ENCODE peak calls at places on chromosome 4, in four cellular contexts. One of them, this sample, is unnamed.
A peak's percentile ranks its signal among the peaks of the same experiment; 100 is the strongest.

GRCh38 chr4:106763044-106763443 is 273.1 kb downstream of the DKK2 start:
- DNase-seq in HFF-Myc: peak; percentile 36
- DNase-seq in psoas muscle: no peak
- DNase-seq in kidney epithelial cell: no peak
- DNase-seq in this sample: no peak

GRCh38 chr4:19030536-19030935 is 1009.0 kb upstream of the LCORL start:
- DNase-seq in kidney epithelial cell: no peak
- DNase-seq in HFF-Myc: no peak
- DNase-seq in psoas muscle: no peak
- DNase-seq in this sample: no peak

GRCh38 chr4:24666816-24667477 is 82.6 kb upstream of the DHX15 start:
- DNase-seq in HFF-Myc: no peak
- DNase-seq in kidney epithelial cell: no peak
- DNase-seq in psoas muscle: no peak
- DNase-seq in this sample: no peak

GRCh38 chr4:77821775-77822174 is 2.6 kb upstream of the CNOT6L start:
- DNase-seq in kidney epithelial cell: no peak
- DNase-seq in HFF-Myc: no peak
- DNase-seq in psoas muscle: no peak
- DNase-seq in this sample: no peak

GRCh38 chr4:11623726-11624037 is 195.0 kb upstream of the HS3ST1 start:
- DNase-seq in HFF-Myc: no peak
- DNase-seq in kidney epithelial cell: no peak
- DNase-seq in psoas muscle: no peak
- DNase-seq in this sample: no peak

GRCh38 chr4:42396361-42397255 is 680 bp upstream of the SHISA3 start:
- DNase-seq in HFF-Myc: no peak
- DNase-seq in psoas muscle: no peak
- DNase-seq in kidney epithelial cell: no peak
- DNase-seq in this sample: no peak

GRCh38 chr4:32847466-32847865 is 2127.3 kb downstream of the PCDH7 start:
- DNase-seq in psoas muscle: no peak
- DNase-seq in kidney epithelial cell: no peak
- DNase-seq in HFF-Myc: no peak
- DNase-seq in this sample: no peak

GRCh38 chr4:1036095-1036494 is 24.7 kb downstream of the FGFRL1 start:
- DNase-seq in psoas muscle: no peak
- DNase-seq in HFF-Myc: no peak
- DNase-seq in kidney epithelial cell: no peak
- DNase-seq in this sample: no peak

GRCh38 chr4:78956979-78957378 is 17.7 kb upstream of the PAQR3 start:
- DNase-seq in kidney epithelial cell: no peak
- DNase-seq in HFF-Myc: no peak
- DNase-seq in psoas muscle: no peak
- DNase-seq in this sample: no peak

GRCh38 chr4:80201326-80202151 is 4.2 kb downstream of the PRDM8 start:
- DNase-seq in kidney epithelial cell: no peak
- DNase-seq in psoas muscle: peak; percentile 39
- DNase-seq in HFF-Myc: peak; percentile 67
- DNase-seq in this sample: no peak

GRCh38 chr4:8847764-8848163 is 23.9 kb downstream of the HMX1 start:
- DNase-seq in psoas muscle: no peak
- DNase-seq in kidney epithelial cell: no peak
- DNase-seq in HFF-Myc: no peak
- DNase-seq in this sample: no peak

GRCh38 chr4:69156913-69157312 is 57.6 kb downstream of the UGT2B11 start:
- DNase-seq in HFF-Myc: no peak
- DNase-seq in kidney epithelial cell: no peak
- DNase-seq in psoas muscle: no peak
- DNase-seq in this sample: no peak
- TF ChIP-seq CTCF in HFF-Myc: peak; percentile 33
- TF ChIP-seq CTCF in kidney epithelial cell: peak; percentile 33
- TF ChIP-seq CTCF in psoas muscle: no peak
- TF ChIP-seq CTCF in this sample: peak; percentile 56

DNA sequence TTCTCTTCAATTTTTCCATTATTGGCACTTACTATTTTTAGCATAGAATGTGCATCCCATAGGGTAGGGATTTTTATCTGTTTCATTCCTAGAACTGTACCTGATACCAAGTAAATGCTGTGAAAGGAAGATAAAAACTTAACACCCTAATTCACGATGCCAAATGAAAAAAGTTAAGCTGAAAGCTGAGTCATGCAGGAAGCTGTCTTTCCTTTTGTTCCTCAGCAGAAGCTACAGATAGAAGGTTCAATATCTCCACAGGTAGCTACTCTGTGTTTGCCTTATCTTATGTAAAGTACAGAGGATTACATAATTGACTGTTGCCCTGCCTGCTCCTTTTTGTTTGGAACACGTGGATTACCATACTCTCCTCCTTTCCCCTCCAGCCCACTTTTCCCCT is 77.0 kb downstream of the LRP2BP start:
- DNase-seq in HFF-Myc: no peak
- DNase-seq in kidney epithelial cell: no peak
- DNase-seq in psoas muscle: no peak
- DNase-seq in this sample: no peak
- H3K4me3 ChIP-seq in HFF-Myc: no peak overlapping the region
- H3K4me3 ChIP-seq in kidney epithelial cell: no peak overlapping the region
- H3K4me3 ChIP-seq in psoas muscle: no peak overlapping the region
- H3K4me3 ChIP-seq in this sample: no peak overlapping the region

GRCh38 chr4:56112377-56112776 is 163.6 kb downstream of the CEP135 start:
- DNase-seq in kidney epithelial cell: no peak
- DNase-seq in HFF-Myc: no peak
- DNase-seq in psoas muscle: no peak
- DNase-seq in this sample: no peak
- TF ChIP-seq CTCF in kidney epithelial cell: peak; percentile 16
- TF ChIP-seq CTCF in HFF-Myc: no peak
- TF ChIP-seq CTCF in psoas muscle: no peak
- TF ChIP-seq CTCF in this sample: peak; percentile 34

DNA sequence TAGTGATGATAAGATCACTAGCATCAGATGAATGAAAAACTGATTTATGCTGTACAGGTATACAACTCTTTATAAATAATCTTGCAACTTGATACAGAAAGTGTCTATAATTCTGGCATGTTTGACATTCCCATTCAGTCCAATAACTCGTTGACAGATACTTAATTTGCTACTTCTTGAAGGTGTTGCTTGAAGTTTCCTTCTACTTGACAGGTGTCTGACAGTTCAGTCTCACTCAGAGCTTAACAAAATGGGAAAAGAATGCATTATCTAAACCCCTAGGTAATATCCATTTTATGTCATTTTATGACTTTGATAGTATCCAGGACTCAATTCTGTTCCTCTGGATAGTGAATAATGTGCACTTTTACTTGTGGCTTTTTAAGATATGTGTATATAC is 508.9 kb downstream of the GRID2 start:
- DNase-seq in kidney epithelial cell: no peak
- DNase-seq in HFF-Myc: no peak
- DNase-seq in psoas muscle: no peak
- DNase-seq in this sample: no peak
- H3K4me3 ChIP-seq in kidney epithelial cell: no peak overlapping the region
- H3K4me3 ChIP-seq in HFF-Myc: no peak overlapping the region
- H3K4me3 ChIP-seq in psoas muscle: no peak overlapping the region
- H3K4me3 ChIP-seq in this sample: no peak overlapping the region

This sample was measured in epithelial cell of proximal tubule.